ENCODE peak calls at places on chromosomes 16 and 17, in six cellular contexts. W is Peyer's patch, H is GM23338, U is A673, R is stomach, C is heart right ventricle. V is an unnamed sample.

GRCh38 chr17:51748749-51749604 is 409.5 kb downstream of the CA10 start:
- DNase-seq in W (no peak), H (no peak), U (no peak), R (no peak), C (no peak), V (no peak)

GRCh38 chr17:71666047-71666446 is 454.8 kb upstream of the SOX9 start:
- DNase-seq in W (no peak), H (no peak), U (no peak), R (no peak), C (no peak), V (no peak)

GRCh38 chr17:72388765-72389473 is 268.1 kb downstream of the SOX9 start:
- DNase-seq in W (no peak), H (no peak), U (no peak), R (no peak), C (no peak), V (peak; percentile 87)

GRCh38 chr16:27237229-27238015 is 31.1 kb downstream of the NSMCE1 start:
- DNase-seq in W (peak; percentile 79), H (peak; percentile 23), U (peak; percentile 25), R (peak; percentile 42), C (no peak), V (no peak)

GRCh38 chr17:48757524-48757961 is 29.0 kb upstream of the HOXB13 start:
- DNase-seq in W (no peak), H (no peak), U (peak; percentile 16), R (no peak), C (no peak), V (peak; percentile 77)

GRCh38 chr16:66699898-66700297 is 3.4 kb upstream of the CMTM4 start:
- DNase-seq in W (no peak), H (no peak), U (no peak), R (no peak), C (no peak), V (no peak)

GRCh38 chr17:45021607-45022287 is 29.7 kb downstream of the DCAKD start:
- DNase-seq in W (peak; percentile 74), H (peak; percentile 77), U (peak; percentile 60), R (peak; percentile 68), C (peak; percentile 81), V (peak; percentile 71)

GRCh38 chr16:2019919-2020831 is 590 bp downstream of the NPW start:
- DNase-seq in W (no peak), H (peak; percentile 64), U (peak; percentile 62), R (no peak), C (peak; percentile 19), V (no peak)

GRCh38 chr16:54422569-54422978 is 136.0 kb upstream of the IRX3 start:
- DNase-seq in W (no peak), H (no peak), U (no peak), R (no peak), C (no peak), V (no peak)

GRCh38 chr17:70073326-70073725 is 1.7 kb upstream of the KCNJ16 start:
- DNase-seq in W (no peak), H (no peak), U (no peak), R (no peak), C (no peak), V (no peak)

GRCh38 chr17:61425682-61426481 is 26.2 kb downstream of the TBX2 start:
- DNase-seq in W (no peak), H (peak; percentile 77), U (no peak), R (no peak), C (no peak), V (peak; percentile 61)

GRCh38 chr16:58499615-58500328 is at the start of gene NDRG4:
- DNase-seq in W (peak; percentile 58), H (peak; percentile 95), U (peak; percentile 77), R (peak; percentile 49), C (peak; percentile 50), V (peak; percentile 99)

GRCh38 chr17:58703137-58703846 is 10.9 kb downstream of the RAD51C start:
- DNase-seq in W (no peak), H (no peak), U (no peak), R (no peak), C (no peak), V (no peak)

GRCh38 chr17:57261084-57261461 is 4.8 kb downstream of the MSI2 start:
- DNase-seq in W (no peak), H (no peak), U (no peak), R (no peak), C (no peak), V (no peak)

GRCh38 chr16:23215435-23215834 is 32.9 kb downstream of the SCNN1G start:
- DNase-seq in W (no peak), H (no peak), U (no peak), R (no peak), C (no peak), V (no peak)

GRCh38 chr17:2137342-2138098 is 82.6 kb downstream of the HIC1 start:
- DNase-seq in W (no peak), H (peak; percentile 93), U (peak; percentile 88), R (no peak), C (no peak), V (peak; percentile 29)
- H3K4me3 ChIP-seq in W (no peak overlapping the region), H (no peak overlapping the region), U (no peak overlapping the region), R (no peak overlapping the region), C (no peak overlapping the region), V (no peak overlapping the region)

DNA sequence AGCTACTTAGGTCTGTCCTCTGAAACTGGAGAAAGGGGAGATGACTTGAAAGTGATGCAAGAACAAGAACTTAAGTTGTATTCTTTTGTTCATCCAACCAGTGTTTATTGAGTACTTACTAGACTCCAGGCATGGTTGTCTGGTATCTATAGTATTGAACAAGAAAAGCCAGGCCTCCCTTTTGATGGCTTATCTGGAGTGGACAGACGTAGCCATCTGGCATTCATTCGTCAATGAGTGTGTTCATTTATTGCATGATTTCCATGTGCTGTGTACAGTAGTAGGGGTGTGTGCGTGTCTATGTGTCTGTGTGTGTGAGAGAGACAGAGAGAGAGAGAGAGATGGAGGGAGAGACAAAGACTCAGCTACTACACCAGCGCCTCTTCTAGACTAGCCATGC is 9.2 kb downstream of the ABAT start:
- DNase-seq in W (no peak), H (no peak), U (no peak), R (no peak), C (no peak), V (no peak)
- H3K27me3 ChIP-seq in W (no peaks in the 10 kb centered on the region), H (no peaks in the 10 kb centered on the region), U (no peaks in the 10 kb centered on the region), R (no peaks in the 10 kb centered on the region), C (no peaks in the 10 kb centered on the region), V (no peaks in the 10 kb centered on the region)

DNA sequence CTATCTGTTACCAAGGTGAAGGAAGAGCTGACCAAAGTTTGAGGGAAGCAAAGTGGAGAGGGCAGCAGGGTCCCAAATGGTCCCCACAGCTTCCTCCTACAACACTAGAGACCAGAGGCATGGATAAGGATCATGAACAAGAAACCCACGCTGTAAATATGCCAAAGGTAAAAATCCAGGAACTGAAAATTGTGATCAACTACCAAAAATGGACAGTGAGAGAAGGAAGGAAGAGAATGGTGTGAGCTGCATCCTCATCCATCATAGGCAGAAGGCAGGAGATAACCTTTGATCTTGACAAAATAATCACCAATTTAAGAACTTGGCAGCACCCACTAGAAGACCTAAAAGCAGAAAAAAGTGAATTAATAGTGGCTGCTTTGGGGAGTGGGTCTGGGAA is 66.2 kb downstream of the CYTH1 start:
- DNase-seq in W (no peak), H (no peak), U (no peak), R (no peak), C (no peak), V (no peak)
- H3K4me3 ChIP-seq in W (no peak overlapping the region), H (no peak overlapping the region), U (no peak overlapping the region), R (no peak overlapping the region), C (no peak overlapping the region), V (no peak overlapping the region)

DNA sequence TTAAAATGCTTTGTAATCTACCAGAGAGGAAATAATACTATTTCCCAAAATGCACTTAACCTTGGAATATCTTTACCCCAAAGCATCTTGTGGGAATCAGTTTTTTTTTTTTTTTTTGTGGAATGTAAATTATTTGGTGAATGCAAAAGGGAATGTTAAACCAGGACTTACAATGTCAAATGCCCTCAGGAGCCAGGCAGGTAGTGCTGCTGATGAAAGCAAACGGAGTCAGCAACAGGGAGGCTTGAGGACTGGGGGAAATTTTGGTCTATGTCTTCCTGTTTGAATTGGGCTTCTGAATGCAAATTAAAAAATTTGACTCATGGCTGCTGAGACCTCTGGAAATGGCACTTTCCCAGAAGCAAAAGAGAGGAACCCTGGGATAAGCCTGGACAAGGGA is 96.5 kb upstream of the NLRP1 start:
- DNase-seq in W (no peak), H (peak; percentile 67), U (no peak), R (no peak), C (no peak), V (no peak)
- H3K27me3 ChIP-seq in W (no peaks in the 10 kb centered on the region), H (no peaks in the 10 kb centered on the region), U (peaks cover 38% of the 10 kb centered on the region), R (no peaks in the 10 kb centered on the region), C (no peaks in the 10 kb centered on the region), V (no peaks in the 10 kb centered on the region)

GRCh38 chr17:81119223-81120148 is 45.8 kb upstream of the PVALEF start:
- DNase-seq in W (peak; percentile 73), H (peak; percentile 98), U (peak; percentile 96), R (peak; percentile 89), C (peak; percentile 71), V (peak; percentile 72)
- H3K4me3 ChIP-seq in W (peak overlapping the region; percentile 47), H (peak overlapping the region; percentile 58), U (peak overlapping the region; percentile 55), R (peak overlapping the region; percentile 25), C (peak overlapping the region; percentile 17), V (no peak overlapping the region)

GRCh38 chr16:87682852-87683399 is 80.6 kb downstream of the JPH3 start:
- DNase-seq in W (no peak), H (no peak), U (no peak), R (no peak), C (no peak), V (no peak)
- H3K27me3 ChIP-seq in W (no peaks in the 10 kb centered on the region), H (no peaks in the 10 kb centered on the region), U (peaks cover 4% of the 10 kb centered on the region), R (peaks cover 2% of the 10 kb centered on the region), C (peaks cover 30% of the 10 kb centered on the region), V (no peaks in the 10 kb centered on the region)

DNA sequence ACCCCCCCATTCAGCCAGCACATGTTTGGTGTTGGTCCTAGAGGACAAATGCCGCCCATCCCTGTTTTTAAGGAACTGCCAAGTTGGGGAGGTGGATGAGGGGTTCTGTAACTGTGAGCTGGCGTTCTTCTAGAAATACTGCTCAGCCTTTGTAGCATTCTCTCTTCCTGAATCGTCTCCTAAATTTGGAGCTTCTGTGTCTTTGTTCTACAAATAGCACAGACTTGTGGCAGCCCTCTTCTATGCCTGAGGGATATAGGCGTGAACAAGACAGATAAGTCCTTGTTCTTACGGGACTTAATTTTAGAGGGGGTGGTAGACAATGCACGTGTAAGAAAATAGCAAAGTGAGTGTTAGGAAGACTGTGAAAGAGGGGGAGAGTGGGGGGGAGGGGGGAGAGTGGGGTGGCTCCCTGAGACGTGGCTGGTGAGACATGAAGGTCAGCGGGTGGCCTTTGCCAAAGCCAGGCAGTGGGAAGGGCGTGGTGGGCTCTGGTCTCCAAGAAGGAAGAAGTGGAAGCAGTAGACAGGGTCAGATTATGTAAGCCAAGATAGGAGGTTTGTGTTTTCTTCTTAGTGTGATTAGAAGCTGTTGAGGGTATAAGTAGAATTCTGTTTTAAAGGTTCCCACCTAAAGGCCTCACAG is 9.9 kb downstream of the MFSD11 start:
- DNase-seq in W (no peak), H (no peak), U (no peak), R (no peak), C (no peak), V (no peak)
- H3K4me3 ChIP-seq in W (no peak overlapping the region), H (no peak overlapping the region), U (no peak overlapping the region), R (no peak overlapping the region), C (no peak overlapping the region), V (no peak overlapping the region)